ENCODE peak calls at places on chromosomes 6 and 20, in six cellular contexts. X is K562, J is A549, E is stomach, W is transverse colon, K is ovary. Y is an unnamed sample.

GRCh38 chr20:25538838-25539665 is 46.3 kb downstream of the NINL start:
- DNase-seq in X (no peak), J (no peak), E (no peak), W (no peak), K (no peak), Y (no peak)

GRCh38 chr6:125746731-125747588 is 2.5 kb upstream of the HEY2 start:
- DNase-seq in X (peak), J (no peak), E (peak), W (peak), K (peak), Y (no peak)

GRCh38 chr6:46010270-46010669 is 5.4 kb downstream of the CLIC5 start:
- DNase-seq in X (no peak), J (no peak), E (no peak), W (no peak), K (no peak), Y (no peak)

GRCh38 chr6:56386717-56387116 is 139.3 kb upstream of the COL21A1 start:
- DNase-seq in X (no peak), J (no peak), E (no peak), W (no peak), K (no peak), Y (no peak)

GRCh38 chr6:48641544-48641943 is 530.5 kb upstream of the PTCHD4 start:
- DNase-seq in X (no peak), J (no peak), E (no peak), W (no peak), K (no peak), Y (no peak)

GRCh38 chr6:110360671-110361070 is 2.5 kb upstream of the METTL24 start:
- DNase-seq in X (no peak), J (no peak), E (no peak), W (no peak), K (no peak), Y (no peak)

GRCh38 chr6:93817937-93818336 is 398.6 kb upstream of the EPHA7 start:
- DNase-seq in X (no peak), J (no peak), E (no peak), W (no peak), K (no peak), Y (no peak)

GRCh38 chr6:854405-855073 is 161.6 kb upstream of the EXOC2 start:
- DNase-seq in X (no peak), J (no peak), E (no peak), W (no peak), K (no peak), Y (no peak)

GRCh38 chr6:2845880-2846208 is 4.2 kb upstream of the SERPINB1 start:
- DNase-seq in X (no peak), J (no peak), E (no peak), W (no peak), K (no peak), Y (no peak)

GRCh38 chr6:111274593-111275217 is 187.4 kb downstream of the SLC16A10 start:
- DNase-seq in X (no peak), J (no peak), E (no peak), W (no peak), K (no peak), Y (no peak)

GRCh38 chr20:57987659-57988058 is 240.8 kb downstream of the ANKRD60 start:
- DNase-seq in X (no peak), J (no peak), E (no peak), W (peak), K (no peak), Y (no peak)

GRCh38 chr6:124522335-124522734 is 439.9 kb upstream of the RNF217 start:
- DNase-seq in X (no peak), J (no peak), E (no peak), W (no peak), K (no peak), Y (no peak)

GRCh38 chr6:142926494-142927273 is 18.3 kb downstream of the HIVEP2 start:
- DNase-seq in X (peak), J (peak), E (peak), W (peak), K (peak), Y (peak)

GRCh38 chr20:20549699-20550098 is 162.7 kb downstream of the RALGAPA2 start:
- DNase-seq in X (no peak), J (no peak), E (no peak), W (no peak), K (no peak), Y (no peak)

GRCh38 chr6:139256087-139256486 is 35.7 kb downstream of the TXLNB start:
- DNase-seq in X (no peak), J (no peak), E (no peak), W (no peak), K (no peak), Y (no peak)

GRCh38 chr6:43455034-43455747 is at the start of gene DLK2:
- DNase-seq in X (peak), J (peak), E (no peak), W (peak), K (no peak), Y (no peak)

GRCh38 chr20:25223179-25223661 is 24.7 kb upstream of the PYGB start:
- DNase-seq in X (peak), J (peak), E (peak), W (peak), K (no peak), Y (no peak)

GRCh38 chr6:158703840-158704822 is 54.3 kb downstream of the SYTL3 start:
- DNase-seq in X (peak), J (peak), E (peak), W (peak), K (peak), Y (peak)

GRCh38 chr6:81768150-81768942 is 15.9 kb upstream of the TENT5A start:
- DNase-seq in X (no peak), J (no peak), E (no peak), W (no peak), K (no peak), Y (no peak)

GRCh38 chr20:20368414-20369352 is 779 bp downstream of the INSM1 start:
- DNase-seq in X (no peak), J (no peak), E (no peak), W (no peak), K (no peak), Y (no peak)

GRCh38 chr6:6796818-6797217 is 208.3 kb downstream of the LY86 start:
- DNase-seq in X (no peak), J (no peak), E (peak), W (no peak), K (no peak), Y (no peak)

GRCh38 chr6:37779902-37780628 is 39.5 kb upstream of the ZFAND3 start:
- DNase-seq in X (no peak), J (no peak), E (no peak), W (no peak), K (no peak), Y (no peak)

GRCh38 chr6:29743568-29743967 is 20.3 kb downstream of the HLA-F start:
- DNase-seq in X (no peak), J (no peak), E (no peak), W (no peak), K (no peak), Y (no peak)

GRCh38 chr6:101614774-101615173 is 221.3 kb downstream of the GRIK2 start:
- DNase-seq in X (no peak), J (no peak), E (no peak), W (no peak), K (no peak), Y (no peak)

GRCh38 chr6:74075323-74075722 is 379.3 kb downstream of the CD109 start:
- DNase-seq in X (no peak), J (no peak), E (no peak), W (no peak), K (no peak), Y (no peak)

GRCh38 chr6:63926258-63926657 is 290.7 kb downstream of the PHF3 start:
- DNase-seq in X (no peak), J (no peak), E (no peak), W (no peak), K (no peak), Y (no peak)
- TF ChIP-seq EP300 in X (no peak), J (no peak), E (no peak), W (no peak), K (no peak), Y (no peak)

DNA sequence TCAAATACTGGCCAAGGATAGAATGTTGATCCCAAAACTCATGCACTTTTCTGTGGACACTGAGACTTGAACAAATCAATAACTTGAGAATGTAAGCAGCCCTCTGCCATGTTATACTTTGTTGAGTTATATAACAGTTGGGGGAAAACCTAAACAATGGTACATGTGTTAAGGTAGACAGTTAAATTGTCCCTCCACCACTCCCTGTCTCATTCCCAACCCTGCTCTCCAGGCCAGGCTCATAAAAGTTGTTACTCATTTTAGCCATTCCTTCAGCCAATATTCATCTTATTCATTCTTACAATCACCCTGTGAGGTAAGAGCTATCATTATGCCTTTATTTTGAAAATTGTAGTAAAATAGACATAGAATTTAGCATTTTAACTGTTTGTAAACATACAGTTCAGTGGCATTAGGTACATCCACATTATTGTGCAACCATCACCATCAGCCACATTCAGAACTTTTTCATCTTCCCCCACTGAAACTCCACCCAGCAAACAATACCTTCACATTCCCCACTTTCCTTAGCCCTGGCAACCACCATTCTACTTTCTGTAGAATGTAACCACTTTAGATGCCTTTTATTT is 38.2 kb upstream of the IER3 start:
- DNase-seq in X (no peak), J (peak), E (no peak), W (no peak), K (no peak), Y (no peak)
- TF ChIP-seq EP300 in X (no peak), J (peak), E (no peak), W (no peak), K (no peak), Y (no peak)

GRCh38 chr6:88365230-88365629 is 199.1 kb upstream of the CNR1 start:
- DNase-seq in X (no peak), J (no peak), E (no peak), W (no peak), K (no peak), Y (no peak)
- TF ChIP-seq EP300 in X (no peak), J (no peak), E (peak), W (no peak), K (peak), Y (peak)

GRCh38 chr6:40860443-40860842 is 178.6 kb downstream of the UNC5CL start:
- DNase-seq in X (no peak), J (no peak), E (no peak), W (no peak), K (no peak), Y (no peak)
- TF ChIP-seq EP300 in X (no peak), J (no peak), E (no peak), W (no peak), K (no peak), Y (no peak)